ENCODE peak calls at places on chromosomes 11 and 22, in ten cellular contexts. One of them, this sample, is unnamed.

GRCh38 chr22:50627452-50627913 is 469 bp downstream of the ARSA start:
- DNase-seq in bronchial epithelial cell: no peak
- DNase-seq in HCEC 1CT: no peak
- DNase-seq in iris pigment epithelial cell: no peak
- DNase-seq in hepatic stellate cell: peak
- DNase-seq in thoracic aorta: no peak
- DNase-seq in cardiac muscle cell: peak
- DNase-seq in activated T-cell treated with anti-CD3 and anti-CD28 coated beads, Interleukin-2, amount 50 U/mL, for 48 hours: no peak
- DNase-seq in K562: peak
- DNase-seq in stomach: peak
- DNase-seq in this sample: peak

GRCh38 chr22:42791721-42792452 is 65.2 kb downstream of the ARFGAP3 start:
- DNase-seq in iris pigment epithelial cell: no peak
- DNase-seq in hepatic stellate cell: no peak
- DNase-seq in thoracic aorta: no peak
- DNase-seq in cardiac muscle cell: no peak
- DNase-seq in HCEC 1CT: no peak
- DNase-seq in bronchial epithelial cell: no peak
- DNase-seq in K562: no peak
- DNase-seq in activated T-cell treated with anti-CD3 and anti-CD28 coated beads, Interleukin-2, amount 50 U/mL, for 48 hours: no peak
- DNase-seq in stomach: no peak
- DNase-seq in this sample: no peak

GRCh38 chr11:69499216-69499945 is 17.9 kb downstream of the LINC01488 start:
- DNase-seq in bronchial epithelial cell: no peak
- DNase-seq in iris pigment epithelial cell: no peak
- DNase-seq in activated T-cell treated with anti-CD3 and anti-CD28 coated beads, Interleukin-2, amount 50 U/mL, for 48 hours: no peak
- DNase-seq in thoracic aorta: no peak
- DNase-seq in hepatic stellate cell: no peak
- DNase-seq in HCEC 1CT: no peak
- DNase-seq in K562: no peak
- DNase-seq in cardiac muscle cell: no peak
- DNase-seq in stomach: no peak
- DNase-seq in this sample: no peak

GRCh38 chr11:46240861-46241260 is 36.6 kb upstream of the CREB3L1 start:
- DNase-seq in stomach: no peak
- DNase-seq in activated T-cell treated with anti-CD3 and anti-CD28 coated beads, Interleukin-2, amount 50 U/mL, for 48 hours: no peak
- DNase-seq in cardiac muscle cell: no peak
- DNase-seq in thoracic aorta: no peak
- DNase-seq in HCEC 1CT: no peak
- DNase-seq in iris pigment epithelial cell: no peak
- DNase-seq in bronchial epithelial cell: peak
- DNase-seq in K562: no peak
- DNase-seq in hepatic stellate cell: no peak
- DNase-seq in this sample: no peak

GRCh38 chr11:2435288-2436012 is 8.9 kb downstream of the TRPM5 start:
- DNase-seq in thoracic aorta: no peak
- DNase-seq in hepatic stellate cell: no peak
- DNase-seq in K562: no peak
- DNase-seq in iris pigment epithelial cell: no peak
- DNase-seq in bronchial epithelial cell: no peak
- DNase-seq in stomach: no peak
- DNase-seq in activated T-cell treated with anti-CD3 and anti-CD28 coated beads, Interleukin-2, amount 50 U/mL, for 48 hours: no peak
- DNase-seq in cardiac muscle cell: no peak
- DNase-seq in HCEC 1CT: no peak
- DNase-seq in this sample: no peak

GRCh38 chr11:41954034-41954433 is 494.6 kb upstream of the LRRC4C start:
- DNase-seq in thoracic aorta: no peak
- DNase-seq in hepatic stellate cell: no peak
- DNase-seq in HCEC 1CT: no peak
- DNase-seq in bronchial epithelial cell: peak
- DNase-seq in stomach: no peak
- DNase-seq in cardiac muscle cell: no peak
- DNase-seq in K562: no peak
- DNase-seq in activated T-cell treated with anti-CD3 and anti-CD28 coated beads, Interleukin-2, amount 50 U/mL, for 48 hours: no peak
- DNase-seq in iris pigment epithelial cell: no peak
- DNase-seq in this sample: no peak

GRCh38 chr22:26894362-26894761 is 237.0 kb downstream of the MIAT start:
- DNase-seq in hepatic stellate cell: no peak
- DNase-seq in activated T-cell treated with anti-CD3 and anti-CD28 coated beads, Interleukin-2, amount 50 U/mL, for 48 hours: no peak
- DNase-seq in thoracic aorta: no peak
- DNase-seq in HCEC 1CT: no peak
- DNase-seq in iris pigment epithelial cell: peak
- DNase-seq in cardiac muscle cell: no peak
- DNase-seq in K562: no peak
- DNase-seq in bronchial epithelial cell: peak
- DNase-seq in stomach: no peak
- DNase-seq in this sample: no peak

GRCh38 chr11:96015911-96016565 is 92.1 kb upstream of the MTMR2 start:
- DNase-seq in stomach: no peak
- DNase-seq in thoracic aorta: no peak
- DNase-seq in iris pigment epithelial cell: no peak
- DNase-seq in cardiac muscle cell: no peak
- DNase-seq in HCEC 1CT: no peak
- DNase-seq in K562: no peak
- DNase-seq in hepatic stellate cell: no peak
- DNase-seq in activated T-cell treated with anti-CD3 and anti-CD28 coated beads, Interleukin-2, amount 50 U/mL, for 48 hours: peak
- DNase-seq in bronchial epithelial cell: no peak
- DNase-seq in this sample: no peak

GRCh38 chr11:86710936-86711335 is 38.5 kb upstream of the ME3 start:
- DNase-seq in thoracic aorta: no peak
- DNase-seq in K562: no peak
- DNase-seq in HCEC 1CT: no peak
- DNase-seq in hepatic stellate cell: no peak
- DNase-seq in stomach: no peak
- DNase-seq in iris pigment epithelial cell: no peak
- DNase-seq in activated T-cell treated with anti-CD3 and anti-CD28 coated beads, Interleukin-2, amount 50 U/mL, for 48 hours: no peak
- DNase-seq in cardiac muscle cell: no peak
- DNase-seq in bronchial epithelial cell: no peak
- DNase-seq in this sample: no peak

GRCh38 chr22:46516638-46517037 is 20.8 kb downstream of the CELSR1 start:
- DNase-seq in activated T-cell treated with anti-CD3 and anti-CD28 coated beads, Interleukin-2, amount 50 U/mL, for 48 hours: no peak
- DNase-seq in bronchial epithelial cell: no peak
- DNase-seq in stomach: no peak
- DNase-seq in thoracic aorta: no peak
- DNase-seq in hepatic stellate cell: no peak
- DNase-seq in iris pigment epithelial cell: no peak
- DNase-seq in HCEC 1CT: no peak
- DNase-seq in K562: no peak
- DNase-seq in cardiac muscle cell: no peak
- DNase-seq in this sample: no peak

GRCh38 chr11:124759268-124760204 is 2.6 kb downstream of the ESAM start:
- DNase-seq in hepatic stellate cell: no peak
- DNase-seq in cardiac muscle cell: peak
- DNase-seq in stomach: no peak
- DNase-seq in HCEC 1CT: no peak
- DNase-seq in K562: no peak
- DNase-seq in thoracic aorta: no peak
- DNase-seq in activated T-cell treated with anti-CD3 and anti-CD28 coated beads, Interleukin-2, amount 50 U/mL, for 48 hours: peak
- DNase-seq in iris pigment epithelial cell: no peak
- DNase-seq in bronchial epithelial cell: no peak
- DNase-seq in this sample: peak

GRCh38 chr11:130834886-130835285 is 81.4 kb downstream of the SNX19 start:
- DNase-seq in hepatic stellate cell: no peak
- DNase-seq in activated T-cell treated with anti-CD3 and anti-CD28 coated beads, Interleukin-2, amount 50 U/mL, for 48 hours: no peak
- DNase-seq in HCEC 1CT: no peak
- DNase-seq in K562: no peak
- DNase-seq in thoracic aorta: no peak
- DNase-seq in bronchial epithelial cell: no peak
- DNase-seq in stomach: no peak
- DNase-seq in iris pigment epithelial cell: no peak
- DNase-seq in cardiac muscle cell: no peak
- DNase-seq in this sample: no peak

GRCh38 chr22:19579113-19579811 is 55.1 kb upstream of the CLDN5 start:
- DNase-seq in hepatic stellate cell: no peak
- DNase-seq in stomach: no peak
- DNase-seq in HCEC 1CT: no peak
- DNase-seq in K562: peak
- DNase-seq in bronchial epithelial cell: no peak
- DNase-seq in thoracic aorta: no peak
- DNase-seq in iris pigment epithelial cell: no peak
- DNase-seq in cardiac muscle cell: no peak
- DNase-seq in activated T-cell treated with anti-CD3 and anti-CD28 coated beads, Interleukin-2, amount 50 U/mL, for 48 hours: peak
- DNase-seq in this sample: no peak

GRCh38 chr11:12862761-12863469 is 146.2 kb upstream of the RASSF10 start:
- DNase-seq in cardiac muscle cell: peak
- DNase-seq in bronchial epithelial cell: no peak
- DNase-seq in thoracic aorta: no peak
- DNase-seq in K562: peak
- DNase-seq in iris pigment epithelial cell: peak
- DNase-seq in HCEC 1CT: peak
- DNase-seq in hepatic stellate cell: peak
- DNase-seq in stomach: no peak
- DNase-seq in activated T-cell treated with anti-CD3 and anti-CD28 coated beads, Interleukin-2, amount 50 U/mL, for 48 hours: no peak
- DNase-seq in this sample: peak

GRCh38 chr11:84564180-84564866 is 1062.8 kb downstream of the DLG2 start:
- DNase-seq in hepatic stellate cell: peak
- DNase-seq in cardiac muscle cell: peak
- DNase-seq in activated T-cell treated with anti-CD3 and anti-CD28 coated beads, Interleukin-2, amount 50 U/mL, for 48 hours: peak
- DNase-seq in K562: peak
- DNase-seq in HCEC 1CT: peak
- DNase-seq in bronchial epithelial cell: peak
- DNase-seq in iris pigment epithelial cell: peak
- DNase-seq in stomach: peak
- DNase-seq in thoracic aorta: no peak
- DNase-seq in this sample: peak

GRCh38 chr11:16341853-16342252 is 14.5 kb downstream of the SOX6 start:
- DNase-seq in iris pigment epithelial cell: no peak
- DNase-seq in hepatic stellate cell: no peak
- DNase-seq in HCEC 1CT: no peak
- DNase-seq in thoracic aorta: no peak
- DNase-seq in K562: no peak
- DNase-seq in stomach: no peak
- DNase-seq in cardiac muscle cell: no peak
- DNase-seq in bronchial epithelial cell: no peak
- DNase-seq in activated T-cell treated with anti-CD3 and anti-CD28 coated beads, Interleukin-2, amount 50 U/mL, for 48 hours: no peak
- DNase-seq in this sample: no peak

GRCh38 chr22:32818446-32819115 is 17.1 kb downstream of the TIMP3 start:
- DNase-seq in HCEC 1CT: no peak
- DNase-seq in cardiac muscle cell: peak
- DNase-seq in hepatic stellate cell: no peak
- DNase-seq in activated T-cell treated with anti-CD3 and anti-CD28 coated beads, Interleukin-2, amount 50 U/mL, for 48 hours: no peak
- DNase-seq in stomach: no peak
- DNase-seq in K562: no peak
- DNase-seq in bronchial epithelial cell: no peak
- DNase-seq in thoracic aorta: no peak
- DNase-seq in iris pigment epithelial cell: no peak
- DNase-seq in this sample: no peak

GRCh38 chr22:29803190-29803589 is 34.9 kb downstream of the ASCC2 start:
- DNase-seq in activated T-cell treated with anti-CD3 and anti-CD28 coated beads, Interleukin-2, amount 50 U/mL, for 48 hours: no peak
- DNase-seq in bronchial epithelial cell: no peak
- DNase-seq in K562: no peak
- DNase-seq in hepatic stellate cell: no peak
- DNase-seq in thoracic aorta: no peak
- DNase-seq in stomach: no peak
- DNase-seq in iris pigment epithelial cell: no peak
- DNase-seq in HCEC 1CT: no peak
- DNase-seq in cardiac muscle cell: no peak
- DNase-seq in this sample: no peak

GRCh38 chr11:4459470-4459869 is 10.4 kb downstream of the OR52K2 start:
- DNase-seq in stomach: no peak
- DNase-seq in hepatic stellate cell: no peak
- DNase-seq in thoracic aorta: no peak
- DNase-seq in activated T-cell treated with anti-CD3 and anti-CD28 coated beads, Interleukin-2, amount 50 U/mL, for 48 hours: no peak
- DNase-seq in cardiac muscle cell: no peak
- DNase-seq in HCEC 1CT: no peak
- DNase-seq in iris pigment epithelial cell: peak
- DNase-seq in bronchial epithelial cell: peak
- DNase-seq in K562: no peak
- DNase-seq in this sample: no peak

GRCh38 chr11:62324738-62325556 is 12.3 kb upstream of the ASRGL1 start:
- DNase-seq in stomach: no peak
- DNase-seq in hepatic stellate cell: peak
- DNase-seq in thoracic aorta: no peak
- DNase-seq in HCEC 1CT: peak
- DNase-seq in bronchial epithelial cell: peak
- DNase-seq in cardiac muscle cell: peak
- DNase-seq in K562: peak
- DNase-seq in iris pigment epithelial cell: peak
- DNase-seq in activated T-cell treated with anti-CD3 and anti-CD28 coated beads, Interleukin-2, amount 50 U/mL, for 48 hours: peak
- DNase-seq in this sample: peak

GRCh38 chr11:65586676-65587075 is 8.9 kb downstream of the KCNK7 start:
- DNase-seq in cardiac muscle cell: peak
- DNase-seq in HCEC 1CT: no peak
- DNase-seq in K562: no peak
- DNase-seq in activated T-cell treated with anti-CD3 and anti-CD28 coated beads, Interleukin-2, amount 50 U/mL, for 48 hours: no peak
- DNase-seq in iris pigment epithelial cell: no peak
- DNase-seq in bronchial epithelial cell: no peak
- DNase-seq in stomach: no peak
- DNase-seq in hepatic stellate cell: peak
- DNase-seq in thoracic aorta: no peak
- DNase-seq in this sample: no peak

GRCh38 chr22:31036671-31037550 is 44.2 kb upstream of the SMTN start:
- DNase-seq in HCEC 1CT: peak
- DNase-seq in cardiac muscle cell: no peak
- DNase-seq in bronchial epithelial cell: peak
- DNase-seq in stomach: no peak
- DNase-seq in thoracic aorta: no peak
- DNase-seq in iris pigment epithelial cell: peak
- DNase-seq in hepatic stellate cell: peak
- DNase-seq in K562: no peak
- DNase-seq in activated T-cell treated with anti-CD3 and anti-CD28 coated beads, Interleukin-2, amount 50 U/mL, for 48 hours: no peak
- DNase-seq in this sample: no peak

GRCh38 chr11:100672483-100673038 is 14.5 kb upstream of the ARHGAP42 start:
- DNase-seq in stomach: no peak
- DNase-seq in cardiac muscle cell: no peak
- DNase-seq in thoracic aorta: no peak
- DNase-seq in K562: no peak
- DNase-seq in hepatic stellate cell: no peak
- DNase-seq in activated T-cell treated with anti-CD3 and anti-CD28 coated beads, Interleukin-2, amount 50 U/mL, for 48 hours: no peak
- DNase-seq in iris pigment epithelial cell: no peak
- DNase-seq in HCEC 1CT: no peak
- DNase-seq in bronchial epithelial cell: no peak
- DNase-seq in this sample: no peak

GRCh38 chr22:41488076-41488475 is 19.2 kb downstream of the ACO2 start:
- DNase-seq in stomach: no peak
- DNase-seq in iris pigment epithelial cell: no peak
- DNase-seq in hepatic stellate cell: no peak
- DNase-seq in cardiac muscle cell: no peak
- DNase-seq in HCEC 1CT: no peak
- DNase-seq in bronchial epithelial cell: no peak
- DNase-seq in activated T-cell treated with anti-CD3 and anti-CD28 coated beads, Interleukin-2, amount 50 U/mL, for 48 hours: no peak
- DNase-seq in thoracic aorta: no peak
- DNase-seq in K562: no peak
- DNase-seq in this sample: no peak

GRCh38 chr22:46002757-46003270 is 25.9 kb upstream of the WNT7B start:
- DNase-seq in thoracic aorta: no peak
- DNase-seq in HCEC 1CT: no peak
- DNase-seq in K562: peak
- DNase-seq in iris pigment epithelial cell: no peak
- DNase-seq in activated T-cell treated with anti-CD3 and anti-CD28 coated beads, Interleukin-2, amount 50 U/mL, for 48 hours: no peak
- DNase-seq in cardiac muscle cell: no peak
- DNase-seq in bronchial epithelial cell: no peak
- DNase-seq in hepatic stellate cell: peak
- DNase-seq in stomach: no peak
- DNase-seq in this sample: no peak

GRCh38 chr11:129278586-129279319 is 86.6 kb upstream of the ARHGAP32 start:
- DNase-seq in hepatic stellate cell: peak
- DNase-seq in iris pigment epithelial cell: peak
- DNase-seq in cardiac muscle cell: peak
- DNase-seq in thoracic aorta: no peak
- DNase-seq in stomach: no peak
- DNase-seq in bronchial epithelial cell: no peak
- DNase-seq in HCEC 1CT: peak
- DNase-seq in activated T-cell treated with anti-CD3 and anti-CD28 coated beads, Interleukin-2, amount 50 U/mL, for 48 hours: peak
- DNase-seq in K562: no peak
- DNase-seq in this sample: peak

GRCh38 chr11:67435031-67435726 is 2.3 kb downstream of the PTPRCAP start:
- DNase-seq in cardiac muscle cell: no peak
- DNase-seq in activated T-cell treated with anti-CD3 and anti-CD28 coated beads, Interleukin-2, amount 50 U/mL, for 48 hours: peak
- DNase-seq in bronchial epithelial cell: no peak
- DNase-seq in thoracic aorta: no peak
- DNase-seq in K562: no peak
- DNase-seq in iris pigment epithelial cell: no peak
- DNase-seq in hepatic stellate cell: no peak
- DNase-seq in HCEC 1CT: no peak
- DNase-seq in stomach: no peak
- DNase-seq in this sample: no peak

GRCh38 chr22:42960146-42960509 is 54.8 kb downstream of the PACSIN2 start:
- DNase-seq in stomach: no peak
- DNase-seq in hepatic stellate cell: no peak
- DNase-seq in activated T-cell treated with anti-CD3 and anti-CD28 coated beads, Interleukin-2, amount 50 U/mL, for 48 hours: no peak
- DNase-seq in cardiac muscle cell: no peak
- DNase-seq in thoracic aorta: no peak
- DNase-seq in iris pigment epithelial cell: no peak
- DNase-seq in HCEC 1CT: no peak
- DNase-seq in bronchial epithelial cell: no peak
- DNase-seq in K562: no peak
- DNase-seq in this sample: no peak

This sample was measured in thyroid gland.